ENCODE peak calls at places on chromosomes 3 and 15, in six cellular contexts. One of them, this sample, is unnamed.

GRCh38 chr15:69451951-69452701 is 492 bp upstream of the RPLP1 start:
- DNase-seq in ascending aorta: no peak
- DNase-seq in CMK: peak
- DNase-seq in Daoy: no peak
- DNase-seq in activated CD4-positive, alpha-beta T cell treated with anti-CD3 and anti-CD28 coated beads for 24 hours: no peak
- DNase-seq in AG09309: no peak
- DNase-seq in this sample: peak

GRCh38 chr15:72591361-72591760 is 63.1 kb upstream of the GOLGA6B start:
- DNase-seq in ascending aorta: no peak
- DNase-seq in CMK: no peak
- DNase-seq in Daoy: no peak
- DNase-seq in activated CD4-positive, alpha-beta T cell treated with anti-CD3 and anti-CD28 coated beads for 24 hours: no peak
- DNase-seq in AG09309: peak
- DNase-seq in this sample: no peak

GRCh38 chr3:153284282-153284938 is 122.4 kb downstream of the RAP2B start:
- DNase-seq in ascending aorta: peak
- DNase-seq in CMK: peak
- DNase-seq in Daoy: peak
- DNase-seq in activated CD4-positive, alpha-beta T cell treated with anti-CD3 and anti-CD28 coated beads for 24 hours: no peak
- DNase-seq in AG09309: peak
- DNase-seq in this sample: no peak

GRCh38 chr15:97087337-97087736 is 756.8 kb downstream of the NR2F2 start:
- DNase-seq in ascending aorta: no peak
- DNase-seq in CMK: no peak
- DNase-seq in Daoy: peak
- DNase-seq in activated CD4-positive, alpha-beta T cell treated with anti-CD3 and anti-CD28 coated beads for 24 hours: no peak
- DNase-seq in AG09309: no peak
- DNase-seq in this sample: peak

GRCh38 chr3:140467104-140467577 is 210.7 kb upstream of the TRIM42 start:
- DNase-seq in ascending aorta: no peak
- DNase-seq in CMK: no peak
- DNase-seq in Daoy: peak
- DNase-seq in activated CD4-positive, alpha-beta T cell treated with anti-CD3 and anti-CD28 coated beads for 24 hours: no peak
- DNase-seq in AG09309: no peak
- DNase-seq in this sample: peak

GRCh38 chr15:68192117-68192516 is 13.0 kb downstream of the CALML4 start:
- DNase-seq in ascending aorta: no peak
- DNase-seq in CMK: no peak
- DNase-seq in Daoy: no peak
- DNase-seq in activated CD4-positive, alpha-beta T cell treated with anti-CD3 and anti-CD28 coated beads for 24 hours: no peak
- DNase-seq in AG09309: no peak
- DNase-seq in this sample: no peak

GRCh38 chr3:42831321-42831713 is 22.1 kb downstream of the ACKR2 start:
- DNase-seq in ascending aorta: peak
- DNase-seq in CMK: peak
- DNase-seq in Daoy: peak
- DNase-seq in activated CD4-positive, alpha-beta T cell treated with anti-CD3 and anti-CD28 coated beads for 24 hours: peak
- DNase-seq in AG09309: no peak
- DNase-seq in this sample: peak

GRCh38 chr15:67228286-67228685 is 26.2 kb downstream of the AAGAB start:
- DNase-seq in ascending aorta: no peak
- DNase-seq in CMK: no peak
- DNase-seq in Daoy: no peak
- DNase-seq in activated CD4-positive, alpha-beta T cell treated with anti-CD3 and anti-CD28 coated beads for 24 hours: no peak
- DNase-seq in AG09309: no peak
- DNase-seq in this sample: no peak

GRCh38 chr3:171875923-171876412 is 32.8 kb downstream of the TMEM212 start:
- DNase-seq in ascending aorta: no peak
- DNase-seq in CMK: no peak
- DNase-seq in Daoy: peak
- DNase-seq in activated CD4-positive, alpha-beta T cell treated with anti-CD3 and anti-CD28 coated beads for 24 hours: no peak
- DNase-seq in AG09309: no peak
- DNase-seq in this sample: peak

GRCh38 chr15:23857028-23857641 is 170.0 kb upstream of the NDN start:
- DNase-seq in ascending aorta: no peak
- DNase-seq in CMK: no peak
- DNase-seq in Daoy: peak
- DNase-seq in activated CD4-positive, alpha-beta T cell treated with anti-CD3 and anti-CD28 coated beads for 24 hours: no peak
- DNase-seq in AG09309: no peak
- DNase-seq in this sample: peak

GRCh38 chr3:8624612-8625011 is 20.0 kb downstream of the SSUH2 start:
- DNase-seq in ascending aorta: no peak
- DNase-seq in CMK: no peak
- DNase-seq in Daoy: no peak
- DNase-seq in activated CD4-positive, alpha-beta T cell treated with anti-CD3 and anti-CD28 coated beads for 24 hours: no peak
- DNase-seq in AG09309: no peak
- DNase-seq in this sample: no peak

GRCh38 chr3:182490601-182491485 is 302.5 kb upstream of the ATP11B start:
- DNase-seq in ascending aorta: no peak
- DNase-seq in CMK: no peak
- DNase-seq in Daoy: peak
- DNase-seq in activated CD4-positive, alpha-beta T cell treated with anti-CD3 and anti-CD28 coated beads for 24 hours: no peak
- DNase-seq in AG09309: no peak
- DNase-seq in this sample: no peak

GRCh38 chr3:5194801-5195509 is 7.4 kb downstream of the EDEM1 start:
- DNase-seq in ascending aorta: no peak
- DNase-seq in CMK: no peak
- DNase-seq in Daoy: peak
- DNase-seq in activated CD4-positive, alpha-beta T cell treated with anti-CD3 and anti-CD28 coated beads for 24 hours: no peak
- DNase-seq in AG09309: no peak
- DNase-seq in this sample: peak

GRCh38 chr3:171876651-171877272 is 33.6 kb downstream of the TMEM212 start:
- DNase-seq in ascending aorta: no peak
- DNase-seq in CMK: no peak
- DNase-seq in Daoy: peak
- DNase-seq in activated CD4-positive, alpha-beta T cell treated with anti-CD3 and anti-CD28 coated beads for 24 hours: no peak
- DNase-seq in AG09309: peak
- DNase-seq in this sample: no peak

GRCh38 chr3:60803156-60803555 is 448.1 kb downstream of the FHIT start:
- DNase-seq in ascending aorta: no peak
- DNase-seq in CMK: no peak
- DNase-seq in Daoy: no peak
- DNase-seq in activated CD4-positive, alpha-beta T cell treated with anti-CD3 and anti-CD28 coated beads for 24 hours: no peak
- DNase-seq in AG09309: no peak
- DNase-seq in this sample: no peak

GRCh38 chr3:17398959-17399551 is 343.4 kb downstream of the TBC1D5 start:
- DNase-seq in ascending aorta: no peak
- DNase-seq in CMK: no peak
- DNase-seq in Daoy: no peak
- DNase-seq in activated CD4-positive, alpha-beta T cell treated with anti-CD3 and anti-CD28 coated beads for 24 hours: no peak
- DNase-seq in AG09309: no peak
- DNase-seq in this sample: no peak

GRCh38 chr15:93047621-93048425 is 41.2 kb downstream of the RGMA start:
- DNase-seq in ascending aorta: no peak
- DNase-seq in CMK: no peak
- DNase-seq in Daoy: no peak
- DNase-seq in activated CD4-positive, alpha-beta T cell treated with anti-CD3 and anti-CD28 coated beads for 24 hours: no peak
- DNase-seq in AG09309: no peak
- DNase-seq in this sample: no peak

GRCh38 chr3:119322523-119323400 is 28.6 kb downstream of the ARHGAP31 start:
- DNase-seq in ascending aorta: peak
- DNase-seq in CMK: peak
- DNase-seq in Daoy: peak
- DNase-seq in activated CD4-positive, alpha-beta T cell treated with anti-CD3 and anti-CD28 coated beads for 24 hours: peak
- DNase-seq in AG09309: no peak
- DNase-seq in this sample: peak

GRCh38 chr15:85555875-85556617 is 175.6 kb downstream of the AKAP13 start:
- DNase-seq in ascending aorta: no peak
- DNase-seq in CMK: no peak
- DNase-seq in Daoy: no peak
- DNase-seq in activated CD4-positive, alpha-beta T cell treated with anti-CD3 and anti-CD28 coated beads for 24 hours: no peak
- DNase-seq in AG09309: no peak
- DNase-seq in this sample: no peak

GRCh38 chr3:183818706-183819624 is 6.4 kb downstream of the MAP6D1 start:
- DNase-seq in ascending aorta: no peak
- DNase-seq in CMK: no peak
- DNase-seq in Daoy: no peak
- DNase-seq in activated CD4-positive, alpha-beta T cell treated with anti-CD3 and anti-CD28 coated beads for 24 hours: no peak
- DNase-seq in AG09309: no peak
- DNase-seq in this sample: no peak

GRCh38 chr15:78083186-78083585 is 5.7 kb upstream of the TBC1D2B start:
- DNase-seq in ascending aorta: no peak
- DNase-seq in CMK: no peak
- DNase-seq in Daoy: no peak
- DNase-seq in activated CD4-positive, alpha-beta T cell treated with anti-CD3 and anti-CD28 coated beads for 24 hours: no peak
- DNase-seq in AG09309: no peak
- DNase-seq in this sample: no peak

GRCh38 chr15:54374184-54374947 is 396.1 kb downstream of the UNC13C start:
- DNase-seq in ascending aorta: no peak
- DNase-seq in CMK: no peak
- DNase-seq in Daoy: no peak
- DNase-seq in activated CD4-positive, alpha-beta T cell treated with anti-CD3 and anti-CD28 coated beads for 24 hours: no peak
- DNase-seq in AG09309: no peak
- DNase-seq in this sample: no peak

GRCh38 chr15:65355173-65355982 is 22.4 kb downstream of the IGDCC3 start:
- DNase-seq in ascending aorta: no peak
- DNase-seq in CMK: no peak
- DNase-seq in Daoy: no peak
- DNase-seq in activated CD4-positive, alpha-beta T cell treated with anti-CD3 and anti-CD28 coated beads for 24 hours: no peak
- DNase-seq in AG09309: no peak
- DNase-seq in this sample: peak

GRCh38 chr3:197125601-197126000 is 96.0 kb upstream of the MELTF start:
- DNase-seq in ascending aorta: no peak
- DNase-seq in CMK: no peak
- DNase-seq in Daoy: peak
- DNase-seq in activated CD4-positive, alpha-beta T cell treated with anti-CD3 and anti-CD28 coated beads for 24 hours: no peak
- DNase-seq in AG09309: peak
- DNase-seq in this sample: no peak

GRCh38 chr15:29926083-29926388 is 103.8 kb upstream of the TJP1 start:
- DNase-seq in ascending aorta: no peak
- DNase-seq in CMK: no peak
- DNase-seq in Daoy: no peak
- DNase-seq in activated CD4-positive, alpha-beta T cell treated with anti-CD3 and anti-CD28 coated beads for 24 hours: no peak
- DNase-seq in AG09309: no peak
- DNase-seq in this sample: no peak

GRCh38 chr3:37967252-37967881 is 23.2 kb upstream of the VILL start:
- DNase-seq in ascending aorta: no peak
- DNase-seq in CMK: peak
- DNase-seq in Daoy: peak
- DNase-seq in activated CD4-positive, alpha-beta T cell treated with anti-CD3 and anti-CD28 coated beads for 24 hours: peak
- DNase-seq in AG09309: peak
- DNase-seq in this sample: peak

GRCh38 chr15:98649621-98649995 is 1.3 kb downstream of the IGF1R start:
- DNase-seq in ascending aorta: no peak
- DNase-seq in CMK: peak
- DNase-seq in Daoy: peak
- DNase-seq in activated CD4-positive, alpha-beta T cell treated with anti-CD3 and anti-CD28 coated beads for 24 hours: peak
- DNase-seq in AG09309: no peak
- DNase-seq in this sample: peak

GRCh38 chr15:81037952-81038743 is 37.4 kb downstream of the TLNRD1 start:
- DNase-seq in ascending aorta: no peak
- DNase-seq in CMK: no peak
- DNase-seq in Daoy: no peak
- DNase-seq in activated CD4-positive, alpha-beta T cell treated with anti-CD3 and anti-CD28 coated beads for 24 hours: no peak
- DNase-seq in AG09309: no peak
- DNase-seq in this sample: no peak

GRCh38 chr3:157535667-157536066 is 32.5 kb upstream of the VEPH1 start:
- DNase-seq in ascending aorta: no peak
- DNase-seq in CMK: no peak
- DNase-seq in Daoy: no peak
- DNase-seq in activated CD4-positive, alpha-beta T cell treated with anti-CD3 and anti-CD28 coated beads for 24 hours: no peak
- DNase-seq in AG09309: no peak
- DNase-seq in this sample: no peak

GRCh38 chr3:171231361-171231760 is 204.8 kb upstream of the SLC2A2 start:
- DNase-seq in ascending aorta: no peak
- DNase-seq in CMK: no peak
- DNase-seq in Daoy: no peak
- DNase-seq in activated CD4-positive, alpha-beta T cell treated with anti-CD3 and anti-CD28 coated beads for 24 hours: no peak
- DNase-seq in AG09309: no peak
- DNase-seq in this sample: no peak

GRCh38 chr3:120688121-120688520 is 6.1 kb upstream of the HGD start:
- DNase-seq in ascending aorta: no peak
- DNase-seq in CMK: no peak
- DNase-seq in Daoy: no peak
- DNase-seq in activated CD4-positive, alpha-beta T cell treated with anti-CD3 and anti-CD28 coated beads for 24 hours: no peak
- DNase-seq in AG09309: no peak
- DNase-seq in this sample: no peak

This sample was measured in islet precursor cell.